ENCODE peak calls at places on chromosomes 5 and 9, in eight cellular contexts. X is mucosa of descending colon, O is pancreas, J is BE2C, B is psoas muscle, N is left ventricle myocardium inferior, T is GM23338, A is GM20000. Z is an unnamed sample.

GRCh38 chr9:27602107-27602836 is 29.0 kb upstream of the C9orf72 start:
- DNase-seq in X (no peak), J (no peak), B (no peak), A (no peak), O (no peak), T (no peak), N (no peak), Z (no peak)

GRCh38 chr9:99693888-99694287 is 127.8 kb upstream of the NR4A3 start:
- DNase-seq in A (no peak), X (no peak), O (no peak), N (no peak), B (no peak), J (no peak), T (no peak), Z (no peak)

GRCh38 chr9:18379073-18379811 is 94.7 kb upstream of the ADAMTSL1 start:
- DNase-seq in N (no peak), J (no peak), A (no peak), B (no peak), T (peak; percentile 63), O (no peak), X (no peak), Z (peak; percentile 89)

GRCh38 chr9:109716631-109717030 is 63.4 kb upstream of the PALM2AKAP2 start:
- DNase-seq in T (no peak), X (no peak), O (no peak), N (no peak), J (no peak), A (no peak), B (no peak), Z (no peak)

GRCh38 chr5:148569948-148570347 is 84.4 kb downstream of the HTR4 start:
- DNase-seq in O (peak; percentile 38), T (no peak), B (no peak), A (no peak), J (no peak), X (no peak), N (no peak), Z (no peak)

GRCh38 chr5:67377651-67378050 is 181.1 kb upstream of the CD180 start:
- DNase-seq in O (no peak), B (no peak), N (no peak), T (no peak), X (no peak), J (peak; percentile 46), A (no peak), Z (no peak)

GRCh38 chr5:143714629-143715028 is 97.3 kb upstream of the HMHB1 start:
- DNase-seq in J (no peak), T (no peak), B (peak; percentile 12), O (no peak), X (no peak), A (peak; percentile 8), N (no peak), Z (no peak)

GRCh38 chr5:1923766-1924165 is 41.0 kb upstream of the IRX4 start:
- DNase-seq in A (no peak), N (no peak), T (no peak), X (no peak), O (no peak), J (no peak), B (no peak), Z (no peak)

GRCh38 chr9:128106181-128106939 is 21.2 kb downstream of the PTGES2 start:
- DNase-seq in N (no peak), O (peak; percentile 39), B (no peak), X (peak; percentile 42), T (no peak), J (no peak), A (no peak), Z (no peak)

DNA sequence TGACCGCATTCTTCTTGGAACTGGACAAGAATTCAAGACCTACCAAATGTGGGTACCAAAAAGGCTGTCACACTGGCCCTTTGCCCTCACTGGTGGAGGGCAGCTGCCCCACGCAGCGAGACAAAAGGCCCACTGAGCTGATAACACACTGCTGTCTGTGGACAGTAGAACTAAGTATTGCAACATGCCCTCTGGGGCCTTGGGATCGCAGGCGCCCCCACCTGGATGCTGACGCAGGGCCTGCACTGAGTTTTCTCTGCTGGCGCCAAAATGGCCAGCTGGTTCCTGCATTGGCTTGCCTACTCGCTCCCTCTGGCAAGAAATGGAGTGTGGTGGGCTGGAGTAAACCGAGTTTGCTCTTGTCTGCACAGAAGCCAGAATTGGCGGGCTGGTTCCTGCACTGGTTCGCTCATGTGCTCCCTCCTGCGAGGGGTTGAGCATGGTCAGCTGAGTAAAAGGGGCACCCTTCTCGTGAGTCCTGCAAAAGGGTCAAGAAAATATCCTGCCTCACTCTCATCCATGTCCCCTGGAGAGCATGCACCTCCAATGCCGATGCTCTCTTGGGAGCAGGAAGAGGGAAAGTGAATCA is 55.7 kb downstream of the NXNL2 start:
- DNase-seq in X (no peak), A (no peak), T (peak; percentile 74), O (no peak), N (no peak), J (peak; percentile 50), B (no peak), Z (no peak)
- TF ChIP-seq CTCF in X (no peak), A (no peak), T (peak; percentile 59), O (no peak), N (no peak), J (peak; percentile 37), B (no peak), Z (peak; percentile 4)

GRCh38 chr9:7980691-7981289 is 181.2 kb upstream of the DMAC1 start:
- DNase-seq in A (no peak), B (no peak), X (no peak), T (no peak), N (no peak), O (no peak), J (no peak), Z (no peak)
- TF ChIP-seq CTCF in A (no peak), B (no peak), X (no peak), T (no peak), N (no peak), O (no peak), J (no peak), Z (no peak)

GRCh38 chr5:180213657-180214207 is 4.7 kb upstream of the RASGEF1C start:
- DNase-seq in O (no peak), X (no peak), T (no peak), B (no peak), A (no peak), N (no peak), J (no peak), Z (no peak)

GRCh38 chr5:180214870-180215737 is 6.1 kb upstream of the RASGEF1C start:
- DNase-seq in O (no peak), A (no peak), T (no peak), N (no peak), B (no peak), X (no peak), J (no peak), Z (no peak)

GRCh38 chr5:180217797-180218196 is 8.8 kb upstream of the RASGEF1C start:
- DNase-seq in J (no peak), X (no peak), A (no peak), B (no peak), N (no peak), T (no peak), O (no peak), Z (no peak)

GRCh38 chr5:180216646-180217171 is 7.7 kb upstream of the RASGEF1C start:
- DNase-seq in T (no peak), A (no peak), X (no peak), N (no peak), B (no peak), J (no peak), O (no peak), Z (no peak)

DNA sequence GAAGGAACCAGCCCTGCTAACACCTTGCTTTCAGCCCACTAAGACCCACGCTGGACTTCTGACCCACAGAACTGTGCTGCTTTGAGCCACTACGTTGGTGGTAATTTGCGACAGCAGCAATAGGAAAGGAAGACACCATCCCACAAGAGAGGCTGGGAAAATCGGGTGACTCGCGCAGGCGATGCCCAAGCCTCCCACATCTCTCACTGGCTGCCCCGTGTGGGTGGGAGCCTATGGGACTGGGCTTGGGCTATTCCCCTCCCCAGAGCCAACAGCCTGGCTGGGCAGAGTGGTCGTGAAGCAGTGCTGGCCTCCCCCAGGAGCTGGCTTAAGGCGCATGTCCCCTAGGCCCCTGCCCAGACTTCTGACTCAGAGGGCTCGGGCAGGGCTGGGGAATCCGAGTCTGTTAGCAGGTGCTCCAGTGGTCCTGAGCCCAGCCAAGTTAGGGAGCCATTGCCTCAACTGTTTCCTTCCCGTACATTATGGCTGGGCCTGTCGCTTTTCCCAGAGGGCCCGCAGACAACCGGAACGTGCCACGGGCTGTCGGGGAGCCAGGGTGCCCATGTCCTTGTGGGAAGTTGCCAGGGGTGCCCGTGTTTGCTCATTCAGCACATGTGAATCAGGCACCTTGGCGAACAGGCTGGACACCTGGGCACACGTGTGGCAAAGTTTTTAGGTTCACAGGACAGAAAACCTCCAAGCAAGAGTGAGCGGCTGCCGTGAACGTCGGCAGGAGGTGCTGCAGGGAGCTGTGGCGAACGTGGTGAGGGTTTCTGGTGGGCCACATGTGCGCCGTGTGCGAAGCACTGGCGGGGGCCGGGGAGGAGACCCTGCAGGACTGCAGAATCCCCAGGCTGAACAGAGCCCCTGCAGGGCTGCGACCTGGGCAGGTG is 7.0 kb upstream of the RASGEF1C start:
- DNase-seq in O (no peak), B (no peak), N (no peak), A (no peak), J (no peak), X (no peak), T (no peak), Z (no peak)
- TF ChIP-seq CTCF in O (no peak), B (no peak), N (no peak), A (no peak), J (no peak), X (no peak), T (no peak), Z (no peak)

GRCh38 chr5:26894719-26895263 is 143.6 kb downstream of the CDH9 start:
- DNase-seq in T (no peak), O (no peak), A (no peak), J (no peak), B (no peak), X (no peak), N (no peak), Z (peak; percentile 28)
- TF ChIP-seq CTCF in T (no peak), O (no peak), A (no peak), J (peak; percentile 10), B (no peak), X (no peak), N (no peak), Z (no peak)

DNA sequence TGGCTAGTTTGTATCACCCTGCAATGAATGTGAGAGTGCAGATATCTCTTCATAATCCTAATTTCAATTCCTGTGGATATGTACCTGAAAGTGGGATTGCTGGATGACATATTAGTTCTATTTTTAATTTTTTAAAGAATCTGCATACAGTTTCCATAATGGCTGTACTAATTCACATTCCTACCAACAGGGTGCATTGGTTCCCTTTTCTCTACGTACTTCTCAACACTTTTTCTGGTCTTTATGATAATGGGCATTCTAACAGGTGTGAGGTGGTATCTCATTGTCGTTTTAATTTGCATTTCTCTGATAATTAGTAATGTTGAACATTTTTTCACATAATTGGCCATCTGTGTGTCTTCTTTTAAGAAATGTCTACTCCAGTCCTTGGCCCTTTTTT is 927.5 kb downstream of the DTWD2 start:
- DNase-seq in A (no peak), O (no peak), T (peak; percentile 34), N (no peak), J (no peak), B (no peak), X (no peak), Z (no peak)
- TF ChIP-seq CTCF in A (no peak), O (no peak), T (peak; percentile 64), N (no peak), J (peak; percentile 46), B (no peak), X (no peak), Z (no peak)